ENCODE peak calls at places on chromosome 10, in five cellular contexts. P, O, M, G and H are unnamed samples. For H3K9me3, the result is how much of the 10 kb centered on the place peaks cover.

GRCh38 chr10:124650820-124651401 is 93.3 kb downstream of the FAM53B start:
- DNase-seq in P (no peak), O (no peak), M (no peak), G (no peak), H (no peak)

GRCh38 chr10:101001225-101002035 is 1.8 kb downstream of the LZTS2 start:
- DNase-seq in P (peak), O (peak), M (no peak), G (peak), H (no peak)

GRCh38 chr10:103605359-103606156 is 112.1 kb downstream of the NEURL1 start:
- DNase-seq in P (peak), O (no peak), M (no peak), G (no peak), H (no peak)

GRCh38 chr10:72490951-72491350 is 134.9 kb downstream of the MICU1 start:
- DNase-seq in P (no peak), O (no peak), M (peak), G (no peak), H (no peak)

GRCh38 chr10:20494474-20494873 is 402.6 kb downstream of the NEBL start:
- DNase-seq in P (no peak), O (no peak), M (no peak), G (no peak), H (no peak)

GRCh38 chr10:77456414-77456813 is 181.2 kb downstream of the KCNMA1 start:
- DNase-seq in P (no peak), O (no peak), M (no peak), G (no peak), H (no peak)

GRCh38 chr10:46547331-46547880 is 9.1 kb downstream of the GPRIN2 start:
- DNase-seq in P (peak), O (peak), M (no peak), G (no peak), H (no peak)

GRCh38 chr10:71081229-71081560 is 131.2 kb upstream of the UNC5B start:
- DNase-seq in P (no peak), O (no peak), M (no peak), G (no peak), H (no peak)

GRCh38 chr10:21238044-21238443 is 287.4 kb downstream of the SKIDA1 start:
- DNase-seq in P (no peak), O (no peak), M (no peak), G (no peak), H (no peak)

GRCh38 chr10:126207313-126207771 is 180.9 kb downstream of the ADAM12 start:
- DNase-seq in P (no peak), O (no peak), M (no peak), G (no peak), H (no peak)

GRCh38 chr10:57807906-57808305 is 459.8 kb downstream of the IPMK start:
- DNase-seq in P (no peak), O (no peak), M (no peak), G (no peak), H (no peak)

GRCh38 chr10:7485267-7485601 is 74.4 kb upstream of the SFMBT2 start:
- DNase-seq in P (no peak), O (no peak), M (no peak), G (no peak), H (no peak)

GRCh38 chr10:129320340-129320739 is 146.7 kb upstream of the MGMT start:
- DNase-seq in P (no peak), O (no peak), M (no peak), G (no peak), H (no peak)

DNA sequence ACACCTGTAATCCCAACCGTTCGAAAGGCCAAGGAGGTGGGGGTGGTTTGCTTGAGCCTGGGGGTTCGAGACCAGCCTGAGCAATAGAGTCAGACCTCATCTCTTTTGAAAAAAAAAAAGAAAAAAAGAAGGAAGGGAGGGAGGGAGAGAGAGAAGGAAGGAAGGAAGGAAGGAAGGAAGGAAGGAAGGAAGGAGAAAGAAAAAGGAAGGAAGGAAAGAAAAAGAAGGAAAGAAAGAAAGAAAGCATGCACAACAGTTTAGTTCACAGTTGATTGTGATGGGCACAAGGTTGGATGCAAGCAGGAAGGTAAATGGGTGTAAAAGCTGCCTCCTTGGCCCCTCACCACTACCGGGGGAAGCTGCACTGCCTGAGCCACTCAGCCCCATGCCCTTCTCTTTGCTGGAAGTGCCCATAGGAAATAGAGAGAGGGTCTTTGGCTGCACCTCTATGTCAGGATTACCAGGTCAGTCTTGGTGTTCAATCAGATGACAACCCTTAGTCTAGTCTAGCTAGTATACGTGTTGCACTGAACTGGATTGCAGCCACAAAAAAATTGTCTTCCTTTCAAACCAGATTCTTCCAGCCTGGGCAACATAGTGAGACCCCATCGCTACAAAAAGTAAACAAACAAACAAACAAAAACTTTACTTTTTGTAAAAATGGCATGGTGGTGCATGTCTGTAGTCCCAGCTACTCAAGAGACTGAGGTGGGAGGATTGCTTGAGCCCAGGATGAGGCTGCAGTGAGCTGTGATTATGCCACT is 20.0 kb downstream of the MAP3K8 start:
- DNase-seq in P (no peak), O (no peak), M (no peak), G (no peak), H (no peak)
- H3K27ac ChIP-seq in P (peak), O (peak), M (peak), G (no peak), H (peak)

GRCh38 chr10:79349072-79349491 is 1.8 kb downstream of the PPIF start:
- DNase-seq in P (no peak), O (no peak), M (no peak), G (peak), H (no peak)
- H3K9me3 ChIP-seq in P (under half), O (under half), M (under half), G (under half), H (under half)

DNA sequence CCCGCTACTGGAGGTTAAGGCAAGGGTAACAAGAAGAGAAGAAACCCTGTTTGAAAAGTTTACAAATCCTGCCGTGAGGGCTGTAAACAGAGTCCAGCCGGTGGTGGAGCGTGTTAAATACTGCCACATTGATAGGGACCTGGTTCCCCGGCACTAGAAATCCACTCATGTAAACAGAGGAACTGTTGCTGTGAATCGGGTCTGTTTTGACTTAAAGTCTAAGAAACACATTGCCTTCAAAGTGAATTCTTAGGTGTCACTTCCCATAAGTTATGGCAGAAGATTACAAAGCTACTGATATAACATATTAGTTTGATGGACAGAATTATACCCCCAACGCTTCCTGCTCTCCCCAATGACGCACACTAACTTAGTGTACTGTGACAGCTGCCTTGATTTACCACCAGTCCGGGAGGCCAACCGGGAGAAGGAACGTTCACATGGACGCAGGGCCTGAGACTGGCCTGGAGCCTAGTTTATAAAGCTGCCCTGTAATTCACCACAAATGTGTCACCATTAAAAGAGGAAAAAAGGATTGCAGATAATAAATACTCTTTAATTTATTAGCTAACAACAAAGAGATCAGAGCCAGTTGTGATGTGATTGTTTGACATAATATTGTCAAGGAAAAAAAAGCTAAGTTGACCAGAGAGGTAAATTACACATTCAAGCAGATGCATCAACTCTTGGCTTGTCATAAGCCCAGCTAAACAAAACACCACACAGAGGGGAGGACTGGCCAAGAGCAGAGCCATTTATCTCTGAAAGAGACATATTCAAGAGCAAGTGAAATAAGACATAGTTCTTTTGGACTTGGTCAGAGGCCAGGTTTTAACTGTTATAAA is 820.6 kb downstream of the LRMDA start:
- DNase-seq in P (no peak), O (no peak), M (peak), G (peak), H (peak)
- H3K27ac ChIP-seq in P (no peak), O (no peak), M (peak), G (peak), H (peak)

GRCh38 chr10:29546773-29547313 is 87.9 kb downstream of the SVIL start:
- DNase-seq in P (no peak), O (no peak), M (no peak), G (no peak), H (no peak)
- H3K9me3 ChIP-seq in P (under half), O (under half), M (under half), G (under half), H (under half)